ENCODE peak calls at places on chromosomes 3 and 15, in eight cellular contexts. R, K, Y, M, H, C, V and U are unnamed samples. For H3K27me3, the result is how much of the 10 kb centered on the place peaks cover.

GRCh38 chr3:119497824-119498187 is 541 bp upstream of the TIMMDC1 start:
- DNase-seq in M (no peak), K (no peak), Y (no peak), V (no peak), H (peak), R (no peak), C (no peak), U (no peak)

GRCh38 chr3:53796161-53796560 is 50.1 kb downstream of the CHDH start:
- DNase-seq in K (no peak), M (no peak), Y (peak), H (peak), C (no peak), R (no peak), V (peak), U (no peak)

GRCh38 chr3:126154391-126155279 is 25.8 kb downstream of the ALDH1L1 start:
- DNase-seq in M (no peak), K (peak), C (no peak), V (no peak), R (no peak), H (no peak), Y (no peak), U (no peak)

GRCh38 chr15:75646944-75647364 is 758 bp upstream of the SNX33 start:
- DNase-seq in M (no peak), H (peak), K (peak), V (no peak), R (no peak), Y (no peak), C (no peak), U (no peak)

GRCh38 chr15:35130245-35130644 is 45.1 kb upstream of the NANOGP8 start:
- DNase-seq in R (no peak), Y (no peak), K (no peak), C (no peak), M (no peak), V (no peak), H (no peak), U (no peak)

GRCh38 chr3:121443456-121443855 is 102.3 kb downstream of the POLQ start:
- DNase-seq in K (no peak), M (no peak), C (no peak), Y (no peak), R (no peak), H (no peak), V (no peak), U (no peak)

GRCh38 chr3:131730581-131730980 is 227.8 kb upstream of the MRPL3 start:
- DNase-seq in R (no peak), C (no peak), M (no peak), H (no peak), Y (no peak), V (no peak), K (no peak), U (no peak)

GRCh38 chr3:187773233-187773962 is 28.1 kb upstream of the BCL6 start:
- DNase-seq in R (no peak), M (no peak), V (no peak), H (no peak), C (no peak), Y (no peak), K (no peak), U (no peak)

GRCh38 chr15:99537344-99537743 is 28.4 kb upstream of the MEF2A start:
- DNase-seq in Y (peak), C (no peak), V (no peak), M (no peak), H (no peak), K (no peak), R (no peak), U (no peak)

GRCh38 chr3:133894334-133895207 is 1.1 kb downstream of the RAB6B start:
- DNase-seq in M (no peak), Y (no peak), H (no peak), R (no peak), K (peak), V (peak), C (no peak), U (no peak)

GRCh38 chr3:58497074-58497473 is 5.2 kb downstream of the KCTD6 start:
- DNase-seq in Y (no peak), C (no peak), V (no peak), H (no peak), M (no peak), R (no peak), K (no peak), U (no peak)

GRCh38 chr15:74857082-74857655 is 14.2 kb upstream of the ULK3 start:
- DNase-seq in M (no peak), R (no peak), K (no peak), V (peak), H (peak), C (no peak), Y (no peak), U (no peak)

GRCh38 chr3:140050977-140051957 is 116.3 kb downstream of the CLSTN2 start:
- DNase-seq in C (peak), V (peak), R (no peak), K (no peak), M (peak), H (no peak), Y (peak), U (no peak)

GRCh38 chr3:127762077-127762786 is 60.1 kb downstream of the MGLL start:
- DNase-seq in C (no peak), R (no peak), K (peak), V (no peak), M (no peak), H (no peak), Y (peak), U (no peak)

GRCh38 chr3:183802989-183803388 is 22.4 kb downstream of the MAP6D1 start:
- DNase-seq in K (no peak), V (no peak), M (no peak), Y (no peak), C (no peak), R (no peak), H (no peak), U (no peak)

GRCh38 chr15:99475754-99476412 is 89.9 kb upstream of the MEF2A start:
- DNase-seq in Y (no peak), M (no peak), H (no peak), K (no peak), V (no peak), C (no peak), R (no peak), U (no peak)

GRCh38 chr3:119329551-119329950 is 35.4 kb downstream of the ARHGAP31 start:
- DNase-seq in H (no peak), M (no peak), Y (no peak), C (no peak), K (no peak), R (no peak), V (no peak), U (no peak)

GRCh38 chr3:56987238-56987932 is 73.1 kb upstream of the SPATA12 start:
- DNase-seq in K (no peak), M (no peak), Y (no peak), C (no peak), V (no peak), R (no peak), H (no peak), U (no peak)

GRCh38 chr15:90512281-90512680 is 17.4 kb upstream of the CRTC3 start:
- DNase-seq in M (no peak), V (no peak), H (no peak), Y (no peak), C (no peak), K (no peak), R (no peak), U (no peak)

GRCh38 chr3:122890077-122890484 is 95.2 kb downstream of the SLC49A4 start:
- DNase-seq in Y (peak), M (no peak), H (no peak), K (no peak), R (no peak), C (peak), V (no peak), U (peak)

GRCh38 chr3:102181202-102181920 is 253.5 kb upstream of the ZPLD1 start:
- DNase-seq in Y (no peak), C (no peak), R (no peak), K (no peak), V (no peak), M (no peak), H (peak), U (no peak)

GRCh38 chr3:132432639-132433038 is 15.3 kb downstream of the DNAJC13 start:
- DNase-seq in K (no peak), M (peak), H (peak), C (peak), R (no peak), Y (no peak), V (peak), U (no peak)

GRCh38 chr3:15476378-15476777 is 45.1 kb downstream of the COLQ start:
- DNase-seq in Y (no peak), V (no peak), M (no peak), H (no peak), C (peak), K (no peak), R (no peak), U (no peak)

GRCh38 chr3:156666073-156666472 is 8.3 kb upstream of the TIPARP start:
- DNase-seq in C (no peak), Y (no peak), R (no peak), H (no peak), K (no peak), M (no peak), V (no peak), U (no peak)

GRCh38 chr15:53962646-53963561 is 15.3 kb upstream of the UNC13C start:
- DNase-seq in M (no peak), R (no peak), V (peak), C (no peak), K (peak), H (peak), Y (no peak), U (peak)

GRCh38 chr3:13352621-13353131 is 67.4 kb downstream of the NUP210 start:
- DNase-seq in V (no peak), K (no peak), H (no peak), C (no peak), R (no peak), Y (no peak), M (no peak), U (no peak)

DNA sequence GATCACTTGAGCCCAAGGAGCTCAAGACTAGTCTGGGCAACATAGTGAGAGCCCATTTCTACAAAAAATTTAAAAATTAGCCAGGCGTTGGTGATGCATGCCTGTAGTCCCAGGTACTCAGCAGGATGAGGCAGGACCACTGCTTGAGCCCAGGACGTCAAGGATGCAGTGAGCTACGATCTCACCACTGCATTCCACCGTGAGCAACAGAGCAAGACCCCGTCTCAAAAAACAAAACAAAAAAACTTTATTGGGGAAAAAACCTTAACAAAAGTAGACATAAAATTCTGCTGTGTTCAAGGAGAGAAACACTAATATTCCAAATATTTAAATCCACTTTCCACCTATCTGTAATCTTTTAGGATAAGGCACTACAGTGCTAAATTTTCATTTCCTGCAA is 20.8 kb downstream of the SETD2 start:
- DNase-seq in K (no peak), R (no peak), Y (no peak), C (no peak), M (no peak), H (no peak), V (no peak), U (no peak)
- H3K27me3 ChIP-seq in K (under half), R (under half), Y (under half), C (under half), M (under half), H (under half), V (under half), U (under half)

DNA sequence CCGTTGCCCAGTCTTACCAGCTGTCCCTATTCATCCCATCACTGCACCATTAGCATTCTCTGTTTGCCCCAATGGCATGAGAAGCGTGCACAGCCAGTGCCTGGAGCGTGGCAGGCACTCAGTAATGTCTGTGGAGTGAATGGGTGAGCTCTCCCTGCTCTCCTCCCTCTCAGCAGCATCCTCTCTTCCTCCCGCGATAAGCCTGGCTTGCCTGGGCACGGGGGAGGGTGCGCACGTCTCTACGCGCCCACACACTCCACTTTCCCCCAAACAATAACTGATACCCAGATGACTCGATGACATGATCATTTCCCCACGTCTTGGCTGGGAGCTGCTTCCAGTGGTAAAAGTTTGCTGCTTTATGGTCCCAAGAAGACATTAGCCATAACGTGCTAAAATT is 81.8 kb upstream of the LINGO1 start:
- DNase-seq in Y (no peak), C (no peak), K (no peak), V (no peak), M (no peak), R (no peak), H (no peak), U (no peak)
- H3K27me3 ChIP-seq in Y (under half), C (under half), K (under half), V (under half), M (under half), R (under half), H (under half), U (under half)

GRCh38 chr3:72584262-72584661 is 264.0 kb downstream of the SHQ1 start:
- DNase-seq in K (no peak), C (no peak), Y (no peak), R (no peak), V (no peak), M (no peak), H (no peak), U (no peak)

GRCh38 chr3:72580246-72580756 is 267.9 kb downstream of the SHQ1 start:
- DNase-seq in V (no peak), C (no peak), K (no peak), H (peak), M (no peak), R (no peak), Y (no peak), U (no peak)

GRCh38 chr3:72580910-72581309 is 267.3 kb downstream of the SHQ1 start:
- DNase-seq in C (no peak), Y (no peak), M (no peak), K (no peak), H (no peak), R (no peak), V (no peak), U (no peak)

GRCh38 chr3:72582963-72583362 is 265.3 kb downstream of the SHQ1 start:
- DNase-seq in V (no peak), K (no peak), M (no peak), C (no peak), H (no peak), R (no peak), Y (no peak), U (no peak)

DNA sequence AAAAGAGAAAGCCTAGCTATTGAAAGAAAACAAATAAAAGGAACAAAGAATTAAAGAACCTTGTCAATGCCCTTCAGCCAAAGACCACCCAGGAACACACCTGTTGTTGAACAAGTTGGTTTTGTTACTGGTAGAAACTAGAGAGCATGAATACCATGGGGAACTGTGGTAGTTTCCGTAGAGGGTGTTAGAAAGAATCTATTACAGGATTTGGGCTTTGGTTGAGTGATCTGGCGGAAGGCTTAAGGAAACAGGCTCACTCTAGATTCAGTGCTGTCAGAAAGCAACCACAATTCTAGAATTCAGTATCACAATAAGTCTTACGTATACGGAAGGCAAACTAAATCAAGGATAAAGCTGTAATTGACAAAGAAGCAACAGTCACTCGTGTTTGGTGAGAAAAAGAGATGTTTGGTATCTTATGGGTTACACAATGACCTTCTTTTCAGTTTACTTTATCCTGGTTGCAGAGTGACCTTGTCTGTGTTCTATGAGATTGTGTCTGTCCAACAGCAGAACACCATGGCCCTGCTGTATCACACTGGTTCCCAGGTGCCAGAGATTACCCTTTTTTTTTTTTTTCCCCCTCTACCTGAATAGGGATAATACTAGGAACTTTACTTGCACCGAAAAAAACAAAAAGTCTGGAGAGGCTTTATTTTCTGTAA is 265.9 kb downstream of the SHQ1 start:
- DNase-seq in V (no peak), K (no peak), H (no peak), C (no peak), Y (no peak), R (no peak), M (no peak), U (no peak)
- H3K27me3 ChIP-seq in V (under half), K (under half), H (under half), C (under half), Y (under half), R (under half), M (under half), U (under half)

DNA sequence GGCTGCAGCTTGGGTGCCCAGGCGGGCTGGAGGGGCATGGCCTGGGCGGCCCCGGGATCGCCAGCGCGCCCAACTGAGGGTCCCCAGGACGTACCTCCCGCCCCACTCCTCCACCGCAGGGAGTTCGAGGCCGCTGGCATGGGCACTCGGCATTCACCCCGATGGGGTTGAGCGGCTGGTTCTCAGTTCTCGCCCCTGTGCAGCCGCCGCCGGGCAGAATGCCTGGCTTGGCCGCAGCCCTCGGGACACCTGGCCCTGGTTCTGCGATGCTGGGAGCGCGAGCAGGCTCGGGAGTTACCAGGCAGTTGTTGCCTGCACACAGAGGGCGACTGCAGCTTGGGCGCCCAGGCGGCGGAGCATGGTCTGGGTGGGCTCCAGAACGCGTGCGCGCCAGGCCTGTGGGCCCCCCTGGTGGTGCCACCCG is 121.4 kb downstream of the LMLN start:
- DNase-seq in H (no peak), V (peak), K (no peak), C (no peak), Y (no peak), M (no peak), R (no peak), U (no peak)
- H3K27me3 ChIP-seq in H (under half), V (half or more), K (half or more), C (half or more), Y (half or more), M (under half), R (under half), U (half or more)

GRCh38 chr3:194306109-194306686 is 44.9 kb downstream of the CPN2 start:
- DNase-seq in C (no peak), Y (no peak), R (peak), V (no peak), H (no peak), K (no peak), M (no peak), U (no peak)

GRCh38 chr3:194308635-194309213 is 42.4 kb downstream of the CPN2 start:
- DNase-seq in V (no peak), C (no peak), Y (no peak), M (no peak), K (no peak), R (no peak), H (no peak), U (no peak)

GRCh38 chr3:194310060-194310481 is 41.1 kb downstream of the CPN2 start:
- DNase-seq in K (no peak), V (no peak), M (no peak), H (no peak), C (no peak), Y (no peak), R (no peak), U (no peak)

GRCh38 chr3:194306771-194307640 is 44.1 kb downstream of the CPN2 start:
- DNase-seq in R (no peak), K (no peak), V (no peak), Y (no peak), M (no peak), H (no peak), C (no peak), U (no peak)

GRCh38 chr3:194307849-194308248 is 43.3 kb downstream of the CPN2 start:
- DNase-seq in M (no peak), R (no peak), Y (no peak), H (no peak), K (no peak), C (no peak), V (no peak), U (no peak)
- H3K27me3 ChIP-seq in M (under half), R (under half), Y (under half), H (under half), K (under half), C (under half), V (under half), U (under half)

GRCh38 chr3:44125882-44126281 is 115.8 kb upstream of the TOPAZ1 start:
- DNase-seq in K (no peak), V (no peak), R (no peak), M (no peak), C (no peak), H (no peak), Y (no peak), U (no peak)

GRCh38 chr3:44128057-44128775 is 113.5 kb upstream of the TOPAZ1 start:
- DNase-seq in H (no peak), M (no peak), Y (no peak), V (no peak), K (no peak), R (no peak), C (no peak), U (no peak)

GRCh38 chr3:44130249-44130648 is 111.4 kb upstream of the TOPAZ1 start:
- DNase-seq in K (no peak), C (no peak), Y (no peak), V (no peak), H (no peak), R (no peak), M (no peak), U (no peak)

GRCh38 chr3:44120721-44121582 is 120.7 kb upstream of the TOPAZ1 start:
- DNase-seq in C (no peak), K (no peak), V (no peak), Y (peak), M (no peak), H (no peak), R (no peak), U (no peak)

DNA sequence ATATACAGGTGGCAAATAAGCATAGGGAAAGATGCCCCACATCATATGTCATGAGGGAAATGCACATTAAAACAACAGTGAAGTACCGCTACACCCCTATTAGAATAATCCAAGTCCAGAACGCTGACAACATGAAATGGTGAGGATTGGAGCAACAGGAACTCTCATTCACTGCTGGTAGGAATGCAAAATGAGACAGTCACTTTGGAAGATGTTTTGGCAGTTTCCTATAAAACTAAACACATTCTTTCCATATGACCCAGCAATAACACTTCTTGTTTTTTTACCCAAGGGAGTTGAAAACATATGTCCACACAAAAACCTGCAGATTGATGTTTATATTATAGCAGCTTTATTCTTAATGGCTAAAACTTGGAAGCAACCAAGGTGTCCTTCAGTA is 116.4 kb upstream of the TOPAZ1 start:
- DNase-seq in R (no peak), H (no peak), K (no peak), V (no peak), M (no peak), Y (no peak), C (no peak), U (no peak)
- H3K27me3 ChIP-seq in R (under half), H (under half), K (under half), V (under half), M (under half), Y (under half), C (under half), U (under half)